ENCODE peak calls at places on chromosomes 3 and 15, in eight cellular contexts. P, W, B, O, M, C, K and D are unnamed samples.

GRCh38 chr3:148625145-148625736 is 72.5 kb upstream of the AGTR1 start:
- DNase-seq in P (no peak), W (no peak), B (no peak), O (no peak), M (no peak), C (peak; percentile 26), K (no peak), D (no peak)

GRCh38 chr3:47712398-47712797 is 69.3 kb downstream of the SMARCC1 start:
- DNase-seq in P (no peak), W (no peak), B (no peak), O (no peak), M (no peak), C (no peak), K (no peak), D (no peak)

GRCh38 chr3:126101521-126101982 is 17.6 kb upstream of the SLC41A3 start:
- DNase-seq in P (no peak), W (no peak), B (no peak), O (no peak), M (no peak), C (no peak), K (no peak), D (no peak)

GRCh38 chr3:70647823-70648222 is 335.4 kb upstream of the MDFIC2 start:
- DNase-seq in P (no peak), W (no peak), B (no peak), O (no peak), M (no peak), C (no peak), K (no peak), D (no peak)

GRCh38 chr15:59611277-59612260 is at the start of gene GCNT3:
- DNase-seq in P (no peak), W (peak; percentile 80), B (peak; percentile 60), O (peak; percentile 32), M (peak; percentile 58), C (peak; percentile 70), K (no peak), D (no peak)

GRCh38 chr3:143201066-143201465 is 81.5 kb downstream of the CHST2 start:
- DNase-seq in P (no peak), W (no peak), B (no peak), O (no peak), M (no peak), C (no peak), K (no peak), D (no peak)

GRCh38 chr15:52284164-52284563 is 11.4 kb downstream of the MYO5C start:
- DNase-seq in P (no peak), W (no peak), B (peak; percentile 61), O (no peak), M (peak; percentile 34), C (peak; percentile 49), K (no peak), D (no peak)

GRCh38 chr3:85846940-85847339 is 888.2 kb downstream of the CADM2 start:
- DNase-seq in P (no peak), W (no peak), B (no peak), O (no peak), M (no peak), C (no peak), K (no peak), D (no peak)

GRCh38 chr15:38351466-38351865 is 98.8 kb downstream of the SPRED1 start:
- DNase-seq in P (no peak), W (no peak), B (no peak), O (no peak), M (no peak), C (no peak), K (no peak), D (no peak)

GRCh38 chr15:90496791-90497190 is 32.9 kb upstream of the CRTC3 start:
- DNase-seq in P (no peak), W (no peak), B (no peak), O (no peak), M (no peak), C (no peak), K (no peak), D (no peak)

GRCh38 chr3:100440895-100441294 is 39.6 kb downstream of the LNP1 start:
- DNase-seq in P (no peak), W (no peak), B (no peak), O (no peak), M (no peak), C (no peak), K (no peak), D (no peak)

GRCh38 chr3:10682692-10683091 is 133.3 kb upstream of the SLC6A11 start:
- DNase-seq in P (no peak), W (no peak), B (no peak), O (no peak), M (no peak), C (no peak), K (no peak), D (no peak)

GRCh38 chr3:114446605-114447004 is 152.8 kb downstream of the TIGIT start:
- DNase-seq in P (no peak), W (no peak), B (no peak), O (no peak), M (peak; percentile 40), C (no peak), K (no peak), D (no peak)

GRCh38 chr3:127049390-127049789 is 66.5 kb downstream of the PLXNA1 start:
- DNase-seq in P (peak; percentile 52), W (no peak), B (no peak), O (no peak), M (no peak), C (peak; percentile 50), K (no peak), D (peak; percentile 16)

GRCh38 chr3:66261318-66261717 is 40.5 kb downstream of the SLC25A26 start:
- DNase-seq in P (no peak), W (no peak), B (no peak), O (no peak), M (no peak), C (no peak), K (no peak), D (no peak)

GRCh38 chr3:43770426-43771103 is 79.8 kb downstream of the ABHD5 start:
- DNase-seq in P (no peak), W (peak; percentile 74), B (peak; percentile 87), O (no peak), M (no peak), C (peak; percentile 50), K (peak; percentile 92), D (no peak)

GRCh38 chr3:61940241-61940640 is 378.9 kb downstream of the PTPRG start:
- DNase-seq in P (no peak), W (no peak), B (no peak), O (no peak), M (no peak), C (no peak), K (no peak), D (no peak)

GRCh38 chr15:101179341-101180153 is 72.3 kb downstream of the CHSY1 start:
- DNase-seq in P (no peak), W (no peak), B (no peak), O (no peak), M (peak; percentile 18), C (no peak), K (no peak), D (no peak)

GRCh38 chr3:195245531-195245951 is 25.4 kb downstream of the XXYLT1 start:
- DNase-seq in P (no peak), W (no peak), B (no peak), O (no peak), M (no peak), C (no peak), K (no peak), D (no peak)

GRCh38 chr15:64845183-64845611 is 3.5 kb downstream of the PLEKHO2 start:
- DNase-seq in P (no peak), W (no peak), B (no peak), O (no peak), M (no peak), C (no peak), K (no peak), D (no peak)
- H3K4me3 ChIP-seq in P (peak overlapping the region; percentile 88), W (no peak overlapping the region), B (no peak overlapping the region), O (no peak overlapping the region), M (no peak overlapping the region), C (no peak overlapping the region), K (no peak overlapping the region), D (no peak overlapping the region)

DNA sequence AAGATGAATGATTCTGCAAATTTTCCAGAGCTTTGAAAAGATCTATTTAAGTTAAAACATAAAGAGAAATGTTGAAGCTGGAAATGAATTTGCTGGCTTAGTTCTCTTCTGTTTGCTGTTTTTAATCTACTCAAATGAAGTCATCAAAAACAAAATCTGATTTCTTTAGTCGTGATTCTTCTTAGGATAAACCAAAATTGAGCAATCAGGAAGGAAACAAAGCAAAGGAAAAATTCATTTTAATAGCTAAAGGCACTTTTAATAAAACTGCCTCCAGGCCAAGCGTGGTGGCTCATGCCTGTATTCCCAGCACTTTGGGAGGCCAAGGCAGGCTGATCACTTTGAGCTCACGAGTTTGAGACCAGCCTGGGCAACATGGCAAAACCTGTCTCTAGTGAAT is 91.2 kb downstream of the DUT start:
- DNase-seq in P (no peak), W (no peak), B (no peak), O (no peak), M (no peak), C (no peak), K (no peak), D (peak; percentile 30)
- TF ChIP-seq EZH2 in P (no peak), W (no peak), B (no peak), O (no peak), M (no peak), C (no peak), K (no peak), D (no peak)

GRCh38 chr3:112302061-112302830 is 8.2 kb upstream of the SLC9C1 start:
- DNase-seq in P (peak; percentile 41), W (peak; percentile 79), B (no peak), O (no peak), M (no peak), C (no peak), K (peak; percentile 4), D (no peak)
- H3K27ac ChIP-seq in P (peak overlapping the region; percentile 95), W (peak overlapping the region; percentile 90), B (no peak overlapping the region), O (no peak overlapping the region), M (no peak overlapping the region), C (no peak overlapping the region), K (no peak overlapping the region), D (no peak overlapping the region)

GRCh38 chr15:64070965-64071851 is 22.4 kb downstream of the CIAO2A start:
- DNase-seq in P (no peak), W (peak; percentile 83), B (no peak), O (no peak), M (peak; percentile 58), C (peak; percentile 75), K (peak; percentile 32), D (no peak)

GRCh38 chr15:64068133-64068532 is 21.8 kb upstream of the DAPK2 start:
- DNase-seq in P (no peak), W (no peak), B (no peak), O (no peak), M (no peak), C (no peak), K (peak; percentile 4), D (no peak)

GRCh38 chr15:64071931-64072765 is 21.5 kb downstream of the CIAO2A start:
- DNase-seq in P (no peak), W (no peak), B (no peak), O (no peak), M (no peak), C (peak; percentile 62), K (peak; percentile 3), D (no peak)

GRCh38 chr15:64070106-64070505 is 23.5 kb downstream of the CIAO2A start:
- DNase-seq in P (no peak), W (peak; percentile 32), B (no peak), O (no peak), M (no peak), C (no peak), K (peak; percentile 2), D (no peak)

DNA sequence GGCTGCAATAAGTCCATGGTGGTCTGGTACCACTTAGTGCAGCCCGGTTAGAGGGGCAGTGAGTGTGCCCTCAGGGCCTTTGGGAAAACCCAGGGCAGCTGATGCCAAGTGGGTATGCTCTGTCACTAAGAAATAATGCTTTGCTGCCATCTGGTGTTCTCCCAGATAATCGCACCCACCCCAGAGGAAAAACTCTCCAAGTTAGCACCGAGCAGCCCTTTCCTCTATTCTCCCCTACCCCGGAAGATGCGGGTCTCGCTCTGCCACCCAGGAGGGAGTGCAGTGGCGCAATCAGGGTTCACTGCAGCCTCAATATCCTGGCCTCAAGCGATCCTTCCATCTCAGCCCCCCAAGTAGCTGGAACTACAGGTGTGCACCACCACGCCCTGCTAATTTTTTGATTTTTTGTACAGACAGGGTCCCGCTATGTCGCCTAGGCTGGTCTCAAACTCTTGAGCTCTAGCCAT is 21.3 kb upstream of the DAPK2 start:
- DNase-seq in P (peak; percentile 89), W (peak; percentile 82), B (no peak), O (no peak), M (peak; percentile 39), C (peak; percentile 73), K (peak; percentile 67), D (peak; percentile 64)
- H3K4me3 ChIP-seq in P (no peak overlapping the region), W (no peak overlapping the region), B (no peak overlapping the region), O (no peak overlapping the region), M (no peak overlapping the region), C (no peak overlapping the region), K (no peak overlapping the region), D (no peak overlapping the region)